ENCODE peak calls at places on chromosomes 12 and 14, in four cellular contexts. I is bronchial epithelial cell, H is AG20443, P is neural crest cell. G is an unnamed sample.

GRCh38 chr12:82517808-82518207 is 159.5 kb downstream of the METTL25 start:
- DNase-seq in P (no peak), H (no peak), I (no peak), G (no peak)

GRCh38 chr14:53004976-53005375 is 54.1 kb upstream of the FERMT2 start:
- DNase-seq in I (no peak), H (no peak), P (no peak), G (no peak)

GRCh38 chr14:55383039-55383438 is 28.6 kb downstream of the ATG14 start:
- DNase-seq in I (no peak), H (no peak), P (no peak), G (no peak)

GRCh38 chr12:54251667-54252284 is 28.1 kb downstream of the CBX5 start:
- DNase-seq in P (no peak), I (peak), H (peak), G (peak)

GRCh38 chr12:69698054-69698453 is 1.0 kb downstream of the BEST3 start:
- DNase-seq in I (no peak), P (no peak), H (no peak), G (no peak)

GRCh38 chr14:94770251-94770749 is 387 bp upstream of the GSC start:
- DNase-seq in P (no peak), H (no peak), I (no peak), G (peak)

GRCh38 chr12:93662961-93663728 is 14.0 kb upstream of the CRADD start:
- DNase-seq in P (no peak), I (peak), H (no peak), G (no peak)

GRCh38 chr14:20986811-20987210 is 3.0 kb upstream of the METTL17 start:
- DNase-seq in P (no peak), H (peak), I (peak), G (peak)

GRCh38 chr14:75989134-75989533 is 3.6 kb downstream of the IFT43 start:
- DNase-seq in P (no peak), H (peak), I (no peak), G (no peak)

GRCh38 chr12:47337581-47337980 is 257.8 kb upstream of the AMIGO2 start:
- DNase-seq in I (no peak), H (no peak), P (no peak), G (no peak)